ENCODE peak calls at places on chromosome 7, in ten cellular contexts. One of them, this sample, is unnamed.
A peak's percentile ranks its signal among the peaks of the same experiment; 100 is the strongest.

GRCh38 chr7:140314571-140315480 is 83.5 kb downstream of the SLC37A3 start:
- DNase-seq in H7: no peak
- DNase-seq in PC-3: no peak
- DNase-seq in T1000: no peak
- DNase-seq in psoas muscle: no peak
- DNase-seq in AG04449: no peak
- DNase-seq in activated naive CD8-positive, alpha-beta T cell treated with anti-CD3 and anti-CD28 coated beads, Interleukin-2, amount 50 U/mL, for 24 hours: no peak
- DNase-seq in activated CD4-positive, alpha-beta T cell treated with anti-CD3 and anti-CD28 coated beads for 24 hours: no peak
- DNase-seq in Peyer's patch: no peak
- DNase-seq in CD4-positive, alpha-beta memory T cell: no peak
- DNase-seq in this sample: no peak

GRCh38 chr7:104160375-104160774 is 47.4 kb downstream of the ORC5 start:
- DNase-seq in H7: no peak
- DNase-seq in PC-3: peak; percentile 38
- DNase-seq in T1000: no peak
- DNase-seq in psoas muscle: no peak
- DNase-seq in AG04449: no peak
- DNase-seq in activated naive CD8-positive, alpha-beta T cell treated with anti-CD3 and anti-CD28 coated beads, Interleukin-2, amount 50 U/mL, for 24 hours: no peak
- DNase-seq in activated CD4-positive, alpha-beta T cell treated with anti-CD3 and anti-CD28 coated beads for 24 hours: no peak
- DNase-seq in Peyer's patch: no peak
- DNase-seq in CD4-positive, alpha-beta memory T cell: peak; percentile 1
- DNase-seq in this sample: no peak

GRCh38 chr7:38542156-38542555 is 89.0 kb downstream of the AMPH start:
- DNase-seq in H7: no peak
- DNase-seq in PC-3: no peak
- DNase-seq in T1000: no peak
- DNase-seq in psoas muscle: no peak
- DNase-seq in AG04449: no peak
- DNase-seq in activated naive CD8-positive, alpha-beta T cell treated with anti-CD3 and anti-CD28 coated beads, Interleukin-2, amount 50 U/mL, for 24 hours: no peak
- DNase-seq in activated CD4-positive, alpha-beta T cell treated with anti-CD3 and anti-CD28 coated beads for 24 hours: no peak
- DNase-seq in Peyer's patch: no peak
- DNase-seq in CD4-positive, alpha-beta memory T cell: no peak
- DNase-seq in this sample: no peak

GRCh38 chr7:96311967-96312366 is 9.9 kb downstream of the SLC25A13 start:
- DNase-seq in H7: no peak
- DNase-seq in PC-3: no peak
- DNase-seq in T1000: no peak
- DNase-seq in psoas muscle: peak; percentile 69
- DNase-seq in AG04449: no peak
- DNase-seq in activated naive CD8-positive, alpha-beta T cell treated with anti-CD3 and anti-CD28 coated beads, Interleukin-2, amount 50 U/mL, for 24 hours: no peak
- DNase-seq in activated CD4-positive, alpha-beta T cell treated with anti-CD3 and anti-CD28 coated beads for 24 hours: no peak
- DNase-seq in Peyer's patch: no peak
- DNase-seq in CD4-positive, alpha-beta memory T cell: no peak
- DNase-seq in this sample: no peak

GRCh38 chr7:26860361-26860760 is 4.0 kb downstream of the SKAP2 start:
- DNase-seq in H7: peak; percentile 23
- DNase-seq in PC-3: peak; percentile 77
- DNase-seq in T1000: no peak
- DNase-seq in psoas muscle: no peak
- DNase-seq in AG04449: no peak
- DNase-seq in activated naive CD8-positive, alpha-beta T cell treated with anti-CD3 and anti-CD28 coated beads, Interleukin-2, amount 50 U/mL, for 24 hours: no peak
- DNase-seq in activated CD4-positive, alpha-beta T cell treated with anti-CD3 and anti-CD28 coated beads for 24 hours: no peak
- DNase-seq in Peyer's patch: no peak
- DNase-seq in CD4-positive, alpha-beta memory T cell: no peak
- DNase-seq in this sample: no peak

GRCh38 chr7:155879592-155879991 is 67.3 kb upstream of the SHH start:
- DNase-seq in H7: no peak
- DNase-seq in PC-3: no peak
- DNase-seq in T1000: no peak
- DNase-seq in psoas muscle: no peak
- DNase-seq in AG04449: no peak
- DNase-seq in activated naive CD8-positive, alpha-beta T cell treated with anti-CD3 and anti-CD28 coated beads, Interleukin-2, amount 50 U/mL, for 24 hours: no peak
- DNase-seq in activated CD4-positive, alpha-beta T cell treated with anti-CD3 and anti-CD28 coated beads for 24 hours: no peak
- DNase-seq in Peyer's patch: no peak
- DNase-seq in CD4-positive, alpha-beta memory T cell: no peak
- DNase-seq in this sample: peak; percentile 45

GRCh38 chr7:73442903-73443542 is 9.4 kb downstream of the FZD9 start:
- DNase-seq in H7: peak; percentile 51
- DNase-seq in PC-3: no peak
- DNase-seq in T1000: no peak
- DNase-seq in psoas muscle: no peak
- DNase-seq in AG04449: no peak
- DNase-seq in activated naive CD8-positive, alpha-beta T cell treated with anti-CD3 and anti-CD28 coated beads, Interleukin-2, amount 50 U/mL, for 24 hours: no peak
- DNase-seq in activated CD4-positive, alpha-beta T cell treated with anti-CD3 and anti-CD28 coated beads for 24 hours: no peak
- DNase-seq in Peyer's patch: no peak
- DNase-seq in CD4-positive, alpha-beta memory T cell: no peak
- DNase-seq in this sample: no peak

GRCh38 chr7:93920496-93921189 is 892 bp upstream of the GNG11 start:
- DNase-seq in H7: peak; percentile 10
- DNase-seq in PC-3: no peak
- DNase-seq in T1000: no peak
- DNase-seq in psoas muscle: no peak
- DNase-seq in AG04449: no peak
- DNase-seq in activated naive CD8-positive, alpha-beta T cell treated with anti-CD3 and anti-CD28 coated beads, Interleukin-2, amount 50 U/mL, for 24 hours: no peak
- DNase-seq in activated CD4-positive, alpha-beta T cell treated with anti-CD3 and anti-CD28 coated beads for 24 hours: no peak
- DNase-seq in Peyer's patch: no peak
- DNase-seq in CD4-positive, alpha-beta memory T cell: no peak
- DNase-seq in this sample: no peak

GRCh38 chr7:51013218-51013786 is 230.6 kb upstream of the GRB10 start:
- DNase-seq in H7: peak; percentile 29
- DNase-seq in PC-3: no peak
- DNase-seq in T1000: no peak
- DNase-seq in psoas muscle: no peak
- DNase-seq in AG04449: no peak
- DNase-seq in activated naive CD8-positive, alpha-beta T cell treated with anti-CD3 and anti-CD28 coated beads, Interleukin-2, amount 50 U/mL, for 24 hours: no peak
- DNase-seq in activated CD4-positive, alpha-beta T cell treated with anti-CD3 and anti-CD28 coated beads for 24 hours: no peak
- DNase-seq in Peyer's patch: no peak
- DNase-seq in CD4-positive, alpha-beta memory T cell: no peak
- DNase-seq in this sample: peak; percentile 81

GRCh38 chr7:14761506-14762296 is 140.8 kb downstream of the DGKB start:
- DNase-seq in H7: no peak
- DNase-seq in PC-3: peak; percentile 92
- DNase-seq in T1000: no peak
- DNase-seq in psoas muscle: peak; percentile 89
- DNase-seq in AG04449: peak; percentile 44
- DNase-seq in activated naive CD8-positive, alpha-beta T cell treated with anti-CD3 and anti-CD28 coated beads, Interleukin-2, amount 50 U/mL, for 24 hours: no peak
- DNase-seq in activated CD4-positive, alpha-beta T cell treated with anti-CD3 and anti-CD28 coated beads for 24 hours: no peak
- DNase-seq in Peyer's patch: no peak
- DNase-seq in CD4-positive, alpha-beta memory T cell: no peak
- DNase-seq in this sample: no peak

GRCh38 chr7:46352335-46352954 is 431.4 kb upstream of the IGFBP3 start:
- DNase-seq in H7: peak; percentile 78
- DNase-seq in PC-3: peak; percentile 79
- DNase-seq in T1000: peak; percentile 47
- DNase-seq in psoas muscle: no peak
- DNase-seq in AG04449: no peak
- DNase-seq in activated naive CD8-positive, alpha-beta T cell treated with anti-CD3 and anti-CD28 coated beads, Interleukin-2, amount 50 U/mL, for 24 hours: peak; percentile 10
- DNase-seq in activated CD4-positive, alpha-beta T cell treated with anti-CD3 and anti-CD28 coated beads for 24 hours: no peak
- DNase-seq in Peyer's patch: no peak
- DNase-seq in CD4-positive, alpha-beta memory T cell: no peak
- DNase-seq in this sample: no peak

GRCh38 chr7:148380581-148381419 is 209.8 kb upstream of the C7orf33 start:
- DNase-seq in H7: no peak
- DNase-seq in PC-3: no peak
- DNase-seq in T1000: no peak
- DNase-seq in psoas muscle: no peak
- DNase-seq in AG04449: no peak
- DNase-seq in activated naive CD8-positive, alpha-beta T cell treated with anti-CD3 and anti-CD28 coated beads, Interleukin-2, amount 50 U/mL, for 24 hours: no peak
- DNase-seq in activated CD4-positive, alpha-beta T cell treated with anti-CD3 and anti-CD28 coated beads for 24 hours: no peak
- DNase-seq in Peyer's patch: no peak
- DNase-seq in CD4-positive, alpha-beta memory T cell: no peak
- DNase-seq in this sample: no peak

GRCh38 chr7:16753932-16754571 is 497 bp downstream of the TSPAN13 start:
- DNase-seq in H7: peak; percentile 72
- DNase-seq in PC-3: peak; percentile 27
- DNase-seq in T1000: no peak
- DNase-seq in psoas muscle: peak; percentile 50
- DNase-seq in AG04449: no peak
- DNase-seq in activated naive CD8-positive, alpha-beta T cell treated with anti-CD3 and anti-CD28 coated beads, Interleukin-2, amount 50 U/mL, for 24 hours: peak; percentile 28
- DNase-seq in activated CD4-positive, alpha-beta T cell treated with anti-CD3 and anti-CD28 coated beads for 24 hours: no peak
- DNase-seq in Peyer's patch: peak; percentile 31
- DNase-seq in CD4-positive, alpha-beta memory T cell: peak; percentile 8
- DNase-seq in this sample: no peak

GRCh38 chr7:127708788-127709187 is 56.8 kb downstream of the SND1 start:
- DNase-seq in H7: no peak
- DNase-seq in PC-3: peak; percentile 80
- DNase-seq in T1000: no peak
- DNase-seq in psoas muscle: peak; percentile 58
- DNase-seq in AG04449: peak; percentile 53
- DNase-seq in activated naive CD8-positive, alpha-beta T cell treated with anti-CD3 and anti-CD28 coated beads, Interleukin-2, amount 50 U/mL, for 24 hours: peak; percentile 70
- DNase-seq in activated CD4-positive, alpha-beta T cell treated with anti-CD3 and anti-CD28 coated beads for 24 hours: peak; percentile 44
- DNase-seq in Peyer's patch: peak; percentile 74
- DNase-seq in CD4-positive, alpha-beta memory T cell: peak; percentile 61
- DNase-seq in this sample: no peak

GRCh38 chr7:150620617-150621371 is 11.4 kb downstream of the GIMAP6 start:
- DNase-seq in H7: no peak
- DNase-seq in PC-3: no peak
- DNase-seq in T1000: no peak
- DNase-seq in psoas muscle: no peak
- DNase-seq in AG04449: no peak
- DNase-seq in activated naive CD8-positive, alpha-beta T cell treated with anti-CD3 and anti-CD28 coated beads, Interleukin-2, amount 50 U/mL, for 24 hours: no peak
- DNase-seq in activated CD4-positive, alpha-beta T cell treated with anti-CD3 and anti-CD28 coated beads for 24 hours: no peak
- DNase-seq in Peyer's patch: no peak
- DNase-seq in CD4-positive, alpha-beta memory T cell: no peak
- DNase-seq in this sample: no peak

GRCh38 chr7:69115788-69116187 is 482.5 kb upstream of the AUTS2 start:
- DNase-seq in H7: peak; percentile 11
- DNase-seq in PC-3: no peak
- DNase-seq in T1000: no peak
- DNase-seq in psoas muscle: no peak
- DNase-seq in AG04449: peak; percentile 23
- DNase-seq in activated naive CD8-positive, alpha-beta T cell treated with anti-CD3 and anti-CD28 coated beads, Interleukin-2, amount 50 U/mL, for 24 hours: no peak
- DNase-seq in activated CD4-positive, alpha-beta T cell treated with anti-CD3 and anti-CD28 coated beads for 24 hours: no peak
- DNase-seq in Peyer's patch: no peak
- DNase-seq in CD4-positive, alpha-beta memory T cell: no peak
- DNase-seq in this sample: no peak

GRCh38 chr7:21704362-21704761 is 161.5 kb downstream of the DNAH11 start:
- DNase-seq in H7: no peak
- DNase-seq in PC-3: no peak
- DNase-seq in T1000: no peak
- DNase-seq in psoas muscle: no peak
- DNase-seq in AG04449: no peak
- DNase-seq in activated naive CD8-positive, alpha-beta T cell treated with anti-CD3 and anti-CD28 coated beads, Interleukin-2, amount 50 U/mL, for 24 hours: no peak
- DNase-seq in activated CD4-positive, alpha-beta T cell treated with anti-CD3 and anti-CD28 coated beads for 24 hours: no peak
- DNase-seq in Peyer's patch: no peak
- DNase-seq in CD4-positive, alpha-beta memory T cell: no peak
- DNase-seq in this sample: no peak